ENCODE peak calls at places on chromosomes 13 and 19, in five cellular contexts. One of them, this sample, is unnamed.

GRCh38 chr13:110593430-110594130 is 21.8 kb upstream of the NAXD start:
- DNase-seq in HL-60: no peak
- DNase-seq in colonic mucosa: no peak
- DNase-seq in H54: peak
- DNase-seq in ACHN: peak
- DNase-seq in this sample: no peak

GRCh38 chr13:34578917-34579316 is 363.2 kb upstream of the NBEA start:
- DNase-seq in HL-60: no peak
- DNase-seq in colonic mucosa: no peak
- DNase-seq in H54: no peak
- DNase-seq in ACHN: no peak
- DNase-seq in this sample: no peak

GRCh38 chr13:94595006-94595942 is 678 bp downstream of the TGDS start:
- DNase-seq in HL-60: no peak
- DNase-seq in colonic mucosa: peak
- DNase-seq in H54: peak
- DNase-seq in ACHN: peak
- DNase-seq in this sample: no peak

GRCh38 chr19:40921005-40921897 is 39.2 kb upstream of the CYP2A7 start:
- DNase-seq in HL-60: no peak
- DNase-seq in colonic mucosa: peak
- DNase-seq in H54: no peak
- DNase-seq in ACHN: peak
- DNase-seq in this sample: peak

GRCh38 chr13:42526276-42526675 is 47.7 kb upstream of the TNFSF11 start:
- DNase-seq in HL-60: no peak
- DNase-seq in colonic mucosa: no peak
- DNase-seq in H54: no peak
- DNase-seq in ACHN: no peak
- DNase-seq in this sample: no peak

GRCh38 chr13:28548872-28549271 is 53.9 kb upstream of the FLT1 start:
- DNase-seq in HL-60: no peak
- DNase-seq in colonic mucosa: no peak
- DNase-seq in H54: no peak
- DNase-seq in ACHN: peak
- DNase-seq in this sample: no peak

GRCh38 chr19:13173129-13173737 is 23.0 kb downstream of the IER2 start:
- DNase-seq in HL-60: no peak
- DNase-seq in colonic mucosa: no peak
- DNase-seq in H54: no peak
- DNase-seq in ACHN: no peak
- DNase-seq in this sample: no peak

GRCh38 chr13:74191036-74191809 is 57.0 kb upstream of the KLF12 start:
- DNase-seq in HL-60: no peak
- DNase-seq in colonic mucosa: no peak
- DNase-seq in H54: no peak
- DNase-seq in ACHN: no peak
- DNase-seq in this sample: no peak

GRCh38 chr13:101649490-101650126 is 197.1 kb downstream of the ITGBL1 start:
- DNase-seq in HL-60: no peak
- DNase-seq in colonic mucosa: no peak
- DNase-seq in H54: peak
- DNase-seq in ACHN: peak
- DNase-seq in this sample: no peak

GRCh38 chr13:35917252-35917941 is 213.8 kb downstream of the DCLK1 start:
- DNase-seq in HL-60: no peak
- DNase-seq in colonic mucosa: no peak
- DNase-seq in H54: no peak
- DNase-seq in ACHN: no peak
- DNase-seq in this sample: no peak

GRCh38 chr13:94641432-94641941 is 39.8 kb downstream of the GPR180 start:
- DNase-seq in HL-60: no peak
- DNase-seq in colonic mucosa: no peak
- DNase-seq in H54: no peak
- DNase-seq in ACHN: no peak
- DNase-seq in this sample: no peak

GRCh38 chr13:103510007-103510406 is 443.8 kb upstream of the SLC10A2 start:
- DNase-seq in HL-60: no peak
- DNase-seq in colonic mucosa: no peak
- DNase-seq in H54: no peak
- DNase-seq in ACHN: no peak
- DNase-seq in this sample: no peak

GRCh38 chr19:45451181-45451849 is 16.5 kb upstream of the FOSB start:
- DNase-seq in HL-60: no peak
- DNase-seq in colonic mucosa: peak
- DNase-seq in H54: no peak
- DNase-seq in ACHN: no peak
- DNase-seq in this sample: no peak

GRCh38 chr13:94192576-94192975 is 286.9 kb downstream of the DCT start:
- DNase-seq in HL-60: no peak
- DNase-seq in colonic mucosa: no peak
- DNase-seq in H54: no peak
- DNase-seq in ACHN: peak
- DNase-seq in this sample: no peak

GRCh38 chr13:36282818-36283432 is 14.7 kb downstream of the CCDC169 start:
- DNase-seq in HL-60: no peak
- DNase-seq in colonic mucosa: no peak
- DNase-seq in H54: no peak
- DNase-seq in ACHN: peak
- DNase-seq in this sample: no peak

GRCh38 chr19:48735031-48735615 is 5.3 kb downstream of the RASIP1 start:
- DNase-seq in HL-60: no peak
- DNase-seq in colonic mucosa: no peak
- DNase-seq in H54: no peak
- DNase-seq in ACHN: no peak
- DNase-seq in this sample: no peak

GRCh38 chr13:40692946-40693345 is 26.5 kb upstream of the FOXO1 start:
- DNase-seq in HL-60: no peak
- DNase-seq in colonic mucosa: no peak
- DNase-seq in H54: no peak
- DNase-seq in ACHN: no peak
- DNase-seq in this sample: no peak

GRCh38 chr19:41144403-41144802 is 30.2 kb downstream of the CYP2F1 start:
- DNase-seq in HL-60: peak
- DNase-seq in colonic mucosa: peak
- DNase-seq in H54: peak
- DNase-seq in ACHN: peak
- DNase-seq in this sample: peak

GRCh38 chr13:20901668-20902437 is 693 bp downstream of the XPO4 start:
- DNase-seq in HL-60: peak
- DNase-seq in colonic mucosa: peak
- DNase-seq in H54: peak
- DNase-seq in ACHN: peak
- DNase-seq in this sample: no peak

GRCh38 chr13:75226092-75226491 is 255.9 kb downstream of the TBC1D4 start:
- DNase-seq in HL-60: no peak
- DNase-seq in colonic mucosa: no peak
- DNase-seq in H54: peak
- DNase-seq in ACHN: peak
- DNase-seq in this sample: no peak

GRCh38 chr13:76216729-76217128 is 580.6 kb downstream of the LMO7 start:
- DNase-seq in HL-60: no peak
- DNase-seq in colonic mucosa: no peak
- DNase-seq in H54: no peak
- DNase-seq in ACHN: no peak
- DNase-seq in this sample: no peak

GRCh38 chr13:74064805-74065204 is 69.4 kb downstream of the KLF12 start:
- DNase-seq in HL-60: no peak
- DNase-seq in colonic mucosa: no peak
- DNase-seq in H54: no peak
- DNase-seq in ACHN: no peak
- DNase-seq in this sample: no peak

GRCh38 chr13:110716235-110716505 is 2.7 kb downstream of the ING1 start:
- DNase-seq in HL-60: no peak
- DNase-seq in colonic mucosa: peak
- DNase-seq in H54: peak
- DNase-seq in ACHN: peak
- DNase-seq in this sample: no peak

GRCh38 chr19:48933382-48933932 is at the start of gene DHDH:
- DNase-seq in HL-60: peak
- DNase-seq in colonic mucosa: peak
- DNase-seq in H54: peak
- DNase-seq in ACHN: peak
- DNase-seq in this sample: peak

GRCh38 chr13:61286148-61286745 is 129.4 kb downstream of the PCDH20 start:
- DNase-seq in HL-60: no peak
- DNase-seq in colonic mucosa: no peak
- DNase-seq in H54: no peak
- DNase-seq in ACHN: peak
- DNase-seq in this sample: no peak

GRCh38 chr13:35978607-35979316 is 152.4 kb downstream of the DCLK1 start:
- DNase-seq in HL-60: peak
- DNase-seq in colonic mucosa: peak
- DNase-seq in H54: no peak
- DNase-seq in ACHN: peak
- DNase-seq in this sample: peak

GRCh38 chr19:31272707-31273106 is 76.5 kb downstream of the TSHZ3 start:
- DNase-seq in HL-60: no peak
- DNase-seq in colonic mucosa: no peak
- DNase-seq in H54: no peak
- DNase-seq in ACHN: no peak
- DNase-seq in this sample: no peak

GRCh38 chr13:59673301-59673700 is 490.4 kb downstream of the DIAPH3 start:
- DNase-seq in HL-60: no peak
- DNase-seq in colonic mucosa: no peak
- DNase-seq in H54: no peak
- DNase-seq in ACHN: no peak
- DNase-seq in this sample: no peak

GRCh38 chr13:84653915-84654534 is 771.8 kb upstream of the SLITRK1 start:
- DNase-seq in HL-60: no peak
- DNase-seq in colonic mucosa: no peak
- DNase-seq in H54: no peak
- DNase-seq in ACHN: no peak
- DNase-seq in this sample: no peak

GRCh38 chr13:60074397-60074796 is 89.3 kb downstream of the DIAPH3 start:
- DNase-seq in HL-60: no peak
- DNase-seq in colonic mucosa: no peak
- DNase-seq in H54: no peak
- DNase-seq in ACHN: no peak
- DNase-seq in this sample: no peak

GRCh38 chr13:100773923-100774641 is 99.5 kb upstream of the TMTC4 start:
- DNase-seq in HL-60: no peak
- DNase-seq in colonic mucosa: no peak
- DNase-seq in H54: no peak
- DNase-seq in ACHN: no peak
- DNase-seq in this sample: no peak

GRCh38 chr13:36163809-36164308 is 32.7 kb upstream of the DCLK1 start:
- DNase-seq in HL-60: no peak
- DNase-seq in colonic mucosa: peak
- DNase-seq in H54: no peak
- DNase-seq in ACHN: no peak
- DNase-seq in this sample: no peak

GRCh38 chr19:30222428-30222873 is 149.7 kb upstream of the ZNF536 start:
- DNase-seq in HL-60: no peak
- DNase-seq in colonic mucosa: no peak
- DNase-seq in H54: no peak
- DNase-seq in ACHN: no peak
- DNase-seq in this sample: no peak

GRCh38 chr19:42178791-42179500 is 38.5 kb downstream of the DEDD2 start:
- DNase-seq in HL-60: no peak
- DNase-seq in colonic mucosa: no peak
- DNase-seq in H54: no peak
- DNase-seq in ACHN: peak
- DNase-seq in this sample: no peak

GRCh38 chr19:10817291-10818038 is 18.5 kb downstream of the TMED1 start:
- DNase-seq in HL-60: no peak
- DNase-seq in colonic mucosa: peak
- DNase-seq in H54: no peak
- DNase-seq in ACHN: no peak
- DNase-seq in this sample: no peak